ENCODE peak calls at places on chromosome 9, in four cellular contexts. One of them, this sample, is unnamed.

GRCh38 chr9:20513126-20513913 is 109.0 kb downstream of the MLLT3 start:
- DNase-seq in left ventricle myocardium inferior: no peak
- DNase-seq in heart left ventricle: no peak
- DNase-seq in neural crest cell: no peak
- DNase-seq in this sample: no peak

GRCh38 chr9:16884952-16885513 is 14.6 kb upstream of the BNC2 start:
- DNase-seq in left ventricle myocardium inferior: no peak
- DNase-seq in neural crest cell: no peak
- DNase-seq in heart left ventricle: no peak
- DNase-seq in this sample: no peak

GRCh38 chr9:137313956-137314560 is 12.0 kb upstream of the NRARP start:
- DNase-seq in heart left ventricle: no peak
- DNase-seq in left ventricle myocardium inferior: peak; percentile 17
- DNase-seq in neural crest cell: no peak
- DNase-seq in this sample: peak; percentile 17

GRCh38 chr9:115167175-115167574 is 49.2 kb upstream of the TNC start:
- DNase-seq in neural crest cell: no peak
- DNase-seq in left ventricle myocardium inferior: no peak
- DNase-seq in heart left ventricle: no peak
- DNase-seq in this sample: no peak

GRCh38 chr9:126373241-126373640 is 46.6 kb downstream of the MVB12B start:
- DNase-seq in neural crest cell: no peak
- DNase-seq in left ventricle myocardium inferior: no peak
- DNase-seq in heart left ventricle: no peak
- DNase-seq in this sample: no peak

GRCh38 chr9:70639853-70640814 is 225.7 kb upstream of the KLF9 start:
- DNase-seq in heart left ventricle: no peak
- DNase-seq in left ventricle myocardium inferior: no peak
- DNase-seq in neural crest cell: peak; percentile 19
- DNase-seq in this sample: no peak

GRCh38 chr9:90107864-90108263 is 503.1 kb downstream of the GADD45G start:
- DNase-seq in left ventricle myocardium inferior: no peak
- DNase-seq in heart left ventricle: no peak
- DNase-seq in neural crest cell: no peak
- DNase-seq in this sample: no peak

GRCh38 chr9:127720031-127720864 is 4.4 kb downstream of the TTC16 start:
- DNase-seq in heart left ventricle: peak; percentile 42
- DNase-seq in neural crest cell: no peak
- DNase-seq in left ventricle myocardium inferior: no peak
- DNase-seq in this sample: no peak

GRCh38 chr9:82206490-82206889 is 217.9 kb downstream of the SPATA31D1 start:
- DNase-seq in neural crest cell: no peak
- DNase-seq in left ventricle myocardium inferior: no peak
- DNase-seq in heart left ventricle: no peak
- DNase-seq in this sample: no peak

GRCh38 chr9:131319486-131319885 is 30.0 kb downstream of the PLPP7 start:
- DNase-seq in neural crest cell: no peak
- DNase-seq in left ventricle myocardium inferior: peak; percentile 80
- DNase-seq in heart left ventricle: peak; percentile 78
- DNase-seq in this sample: no peak

GRCh38 chr9:70352802-70353201 is 61.7 kb downstream of the KLF9 start:
- DNase-seq in left ventricle myocardium inferior: no peak
- DNase-seq in heart left ventricle: no peak
- DNase-seq in neural crest cell: no peak
- DNase-seq in this sample: no peak

GRCh38 chr9:22395585-22396205 is 50.9 kb upstream of the DMRTA1 start:
- DNase-seq in heart left ventricle: no peak
- DNase-seq in neural crest cell: no peak
- DNase-seq in left ventricle myocardium inferior: no peak
- DNase-seq in this sample: no peak

GRCh38 chr9:130330202-130330601 is 64.6 kb downstream of the HMCN2 start:
- DNase-seq in heart left ventricle: no peak
- DNase-seq in left ventricle myocardium inferior: no peak
- DNase-seq in neural crest cell: no peak
- DNase-seq in this sample: no peak

GRCh38 chr9:12702160-12702758 is 9.1 kb downstream of the TYRP1 start:
- DNase-seq in left ventricle myocardium inferior: no peak
- DNase-seq in heart left ventricle: no peak
- DNase-seq in neural crest cell: peak; percentile 45
- DNase-seq in this sample: peak; percentile 12

GRCh38 chr9:93585695-93586094 is 9.3 kb downstream of the PHF2 start:
- DNase-seq in neural crest cell: no peak
- DNase-seq in heart left ventricle: no peak
- DNase-seq in left ventricle myocardium inferior: no peak
- DNase-seq in this sample: no peak

GRCh38 chr9:37953775-37954437 is 50.0 kb upstream of the SLC25A51 start:
- DNase-seq in neural crest cell: no peak
- DNase-seq in left ventricle myocardium inferior: no peak
- DNase-seq in heart left ventricle: peak; percentile 28
- DNase-seq in this sample: no peak

GRCh38 chr9:133566817-133567216 is 32.3 kb downstream of the ADAMTSL2 start:
- DNase-seq in left ventricle myocardium inferior: no peak
- DNase-seq in neural crest cell: no peak
- DNase-seq in heart left ventricle: no peak
- DNase-seq in this sample: no peak
- TF ChIP-seq CTCF in left ventricle myocardium inferior: no peak
- TF ChIP-seq CTCF in neural crest cell: no peak
- TF ChIP-seq CTCF in heart left ventricle: no peak
- TF ChIP-seq CTCF in this sample: no peak

GRCh38 chr9:123437201-123437600 is 81.2 kb downstream of the CRB2 start:
- DNase-seq in left ventricle myocardium inferior: no peak
- DNase-seq in neural crest cell: no peak
- DNase-seq in heart left ventricle: no peak
- DNase-seq in this sample: no peak

GRCh38 chr9:123435471-123435870 is 79.5 kb downstream of the CRB2 start:
- DNase-seq in heart left ventricle: no peak
- DNase-seq in left ventricle myocardium inferior: no peak
- DNase-seq in neural crest cell: no peak
- DNase-seq in this sample: no peak

GRCh38 chr9:123431581-123431980 is 75.6 kb downstream of the CRB2 start:
- DNase-seq in heart left ventricle: no peak
- DNase-seq in left ventricle myocardium inferior: no peak
- DNase-seq in neural crest cell: no peak
- DNase-seq in this sample: no peak

GRCh38 chr9:123432331-123433236 is 76.6 kb downstream of the CRB2 start:
- DNase-seq in heart left ventricle: no peak
- DNase-seq in neural crest cell: no peak
- DNase-seq in left ventricle myocardium inferior: no peak
- DNase-seq in this sample: no peak

GRCh38 chr9:123434619-123435240 is 78.7 kb downstream of the CRB2 start:
- DNase-seq in neural crest cell: no peak
- DNase-seq in left ventricle myocardium inferior: no peak
- DNase-seq in heart left ventricle: no peak
- DNase-seq in this sample: no peak
- TF ChIP-seq CTCF in neural crest cell: peak; percentile 28
- TF ChIP-seq CTCF in left ventricle myocardium inferior: no peak
- TF ChIP-seq CTCF in heart left ventricle: no peak
- TF ChIP-seq CTCF in this sample: peak; percentile 29

GRCh38 chr9:101968392-101968791 is 229.9 kb upstream of the GRIN3A start:
- DNase-seq in neural crest cell: no peak
- DNase-seq in left ventricle myocardium inferior: no peak
- DNase-seq in heart left ventricle: no peak
- DNase-seq in this sample: no peak

DNA sequence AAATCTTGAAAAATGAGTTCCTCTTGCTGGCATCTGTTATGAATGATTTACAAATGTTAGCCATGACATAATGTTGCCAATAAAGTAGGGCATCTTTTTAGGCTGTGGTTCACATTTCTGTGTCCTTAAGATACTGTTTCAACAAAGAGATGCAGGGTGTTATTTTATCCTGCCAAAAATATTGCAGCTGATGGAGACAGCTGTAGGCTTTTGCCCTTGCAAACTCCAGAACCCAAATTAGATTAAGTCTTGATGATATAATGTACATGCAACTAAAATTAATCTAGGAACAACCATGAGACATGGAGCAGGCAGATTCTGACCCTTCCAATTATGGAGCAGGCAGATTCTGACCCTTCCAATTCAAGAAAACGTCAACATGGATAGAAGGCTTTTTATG is 228.3 kb upstream of the GRIN3A start:
- DNase-seq in heart left ventricle: no peak
- DNase-seq in left ventricle myocardium inferior: no peak
- DNase-seq in neural crest cell: no peak
- DNase-seq in this sample: no peak
- TF ChIP-seq CTCF in heart left ventricle: no peak
- TF ChIP-seq CTCF in left ventricle myocardium inferior: no peak
- TF ChIP-seq CTCF in neural crest cell: no peak
- TF ChIP-seq CTCF in this sample: no peak

GRCh38 chr9:122398371-122398924 is 27.6 kb downstream of the PTGS1 start:
- DNase-seq in heart left ventricle: no peak
- DNase-seq in neural crest cell: no peak
- DNase-seq in left ventricle myocardium inferior: no peak
- DNase-seq in this sample: no peak

GRCh38 chr9:122406264-122406890 is 35.6 kb downstream of the PTGS1 start:
- DNase-seq in left ventricle myocardium inferior: no peak
- DNase-seq in heart left ventricle: no peak
- DNase-seq in neural crest cell: no peak
- DNase-seq in this sample: no peak

GRCh38 chr9:122402403-122403268 is 31.8 kb downstream of the PTGS1 start:
- DNase-seq in left ventricle myocardium inferior: no peak
- DNase-seq in heart left ventricle: no peak
- DNase-seq in neural crest cell: no peak
- DNase-seq in this sample: no peak

GRCh38 chr9:122397749-122398148 is 26.9 kb downstream of the PTGS1 start:
- DNase-seq in neural crest cell: no peak
- DNase-seq in left ventricle myocardium inferior: no peak
- DNase-seq in heart left ventricle: no peak
- DNase-seq in this sample: no peak

GRCh38 chr9:122403381-122404002 is 32.7 kb downstream of the PTGS1 start:
- DNase-seq in neural crest cell: no peak
- DNase-seq in left ventricle myocardium inferior: no peak
- DNase-seq in heart left ventricle: no peak
- DNase-seq in this sample: no peak
- TF ChIP-seq CTCF in neural crest cell: no peak
- TF ChIP-seq CTCF in left ventricle myocardium inferior: no peak
- TF ChIP-seq CTCF in heart left ventricle: no peak
- TF ChIP-seq CTCF in this sample: no peak

DNA sequence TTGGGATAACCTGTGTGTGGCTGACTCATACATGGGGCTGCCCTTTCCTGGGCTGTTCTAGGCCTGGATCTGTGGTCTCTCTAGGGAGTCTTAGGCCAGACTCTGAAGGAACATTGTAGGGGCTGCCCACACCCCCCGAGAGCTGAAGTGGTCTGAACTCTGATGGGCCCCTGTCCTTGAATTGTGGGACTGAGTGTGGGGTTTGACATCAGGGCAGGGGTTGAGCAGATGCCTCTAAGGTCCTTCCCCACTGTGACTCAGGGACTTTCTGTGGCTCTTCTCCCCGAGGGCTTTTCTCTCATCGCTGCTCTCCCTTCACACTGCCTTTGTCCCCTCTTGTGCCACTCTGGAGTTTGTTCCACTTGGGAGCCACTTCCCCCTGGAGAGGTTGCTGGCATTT is 215.0 kb downstream of the MELK start:
- DNase-seq in left ventricle myocardium inferior: no peak
- DNase-seq in neural crest cell: no peak
- DNase-seq in heart left ventricle: no peak
- DNase-seq in this sample: no peak
- TF ChIP-seq CTCF in left ventricle myocardium inferior: no peak
- TF ChIP-seq CTCF in neural crest cell: no peak
- TF ChIP-seq CTCF in heart left ventricle: no peak
- TF ChIP-seq CTCF in this sample: no peak